ENCODE peak calls at places on chromosomes 12 and 14, in six cellular contexts. R, Q, X, Y, L and H are unnamed samples.
A peak's percentile ranks its signal among the peaks of the same experiment; 100 is the strongest.

GRCh38 chr14:68779761-68780323 is 13.0 kb downstream of the ZFP36L1 start:
- DNase-seq in R (no peak), Q (no peak), X (no peak), Y (peak; percentile 37), L (peak; percentile 73), H (peak; percentile 72)

GRCh38 chr12:123427036-123427769 is 9.3 kb downstream of the RILPL2 start:
- DNase-seq in R (no peak), Q (no peak), X (no peak), Y (no peak), L (no peak), H (no peak)

GRCh38 chr14:49769171-49769570 is 1.2 kb downstream of the KLHDC2 start:
- DNase-seq in R (no peak), Q (peak; percentile 5), X (no peak), Y (no peak), L (peak; percentile 64), H (peak; percentile 22)

GRCh38 chr12:131911251-131911650 is 16.8 kb downstream of the ULK1 start:
- DNase-seq in R (no peak), Q (no peak), X (no peak), Y (no peak), L (no peak), H (no peak)

GRCh38 chr12:113155060-113155459 is 5.5 kb downstream of the CFAP73 start:
- DNase-seq in R (no peak), Q (no peak), X (no peak), Y (peak; percentile 51), L (no peak), H (no peak)

GRCh38 chr12:2678416-2678815 is 116.4 kb upstream of the FKBP4 start:
- DNase-seq in R (no peak), Q (no peak), X (no peak), Y (no peak), L (no peak), H (no peak)

GRCh38 chr14:39374846-39375245 is 57.4 kb downstream of the FBXO33 start:
- DNase-seq in R (no peak), Q (no peak), X (no peak), Y (no peak), L (peak; percentile 22), H (no peak)

GRCh38 chr12:67702136-67702535 is 53.6 kb downstream of the DYRK2 start:
- DNase-seq in R (no peak), Q (no peak), X (no peak), Y (no peak), L (no peak), H (no peak)

GRCh38 chr14:23160924-23161522 is 22.4 kb downstream of the SLC7A8 start:
- DNase-seq in R (no peak), Q (peak; percentile 65), X (no peak), Y (peak; percentile 86), L (peak; percentile 94), H (peak; percentile 82)

GRCh38 chr12:27711312-27711682 is 665 bp downstream of the MRPS35 start:
- DNase-seq in R (no peak), Q (no peak), X (no peak), Y (no peak), L (peak; percentile 21), H (peak; percentile 21)

GRCh38 chr12:23084236-23084995 is 459.4 kb downstream of the ETNK1 start:
- DNase-seq in R (no peak), Q (no peak), X (no peak), Y (no peak), L (peak; percentile 76), H (peak; percentile 97)

GRCh38 chr12:100733817-100734593 is 60.6 kb upstream of the ANO4 start:
- DNase-seq in R (no peak), Q (peak; percentile 55), X (no peak), Y (no peak), L (peak; percentile 65), H (peak; percentile 51)

GRCh38 chr12:109496306-109496705 is 18.9 kb downstream of the UBE3B start:
- DNase-seq in R (no peak), Q (no peak), X (no peak), Y (no peak), L (no peak), H (no peak)

GRCh38 chr12:113057565-113058485 is 1.3 kb downstream of the DTX1 start:
- DNase-seq in R (no peak), Q (peak; percentile 23), X (no peak), Y (peak; percentile 82), L (no peak), H (no peak)

GRCh38 chr12:123873795-123874194 is 98.8 kb downstream of the CCDC92 start:
- DNase-seq in R (no peak), Q (no peak), X (no peak), Y (no peak), L (no peak), H (no peak)

GRCh38 chr14:64704145-64704742 is at the start of gene PLEKHG3:
- DNase-seq in R (no peak), Q (peak; percentile 85), X (peak; percentile 92), Y (peak; percentile 94), L (peak; percentile 67), H (peak; percentile 80)

GRCh38 chr12:102095677-102096263 is 24.1 kb downstream of the NUP37 start:
- DNase-seq in R (no peak), Q (peak; percentile 5), X (no peak), Y (no peak), L (peak; percentile 72), H (peak; percentile 23)

GRCh38 chr12:52139579-52140062 is 52.2 kb downstream of the KRT80 start:
- DNase-seq in R (no peak), Q (peak; percentile 68), X (peak; percentile 55), Y (peak; percentile 94), L (no peak), H (peak; percentile 75)

GRCh38 chr12:81712536-81712935 is 46.6 kb downstream of the PPFIA2 start:
- DNase-seq in R (no peak), Q (no peak), X (no peak), Y (no peak), L (no peak), H (no peak)

GRCh38 chr12:76927170-76927784 is 48.5 kb upstream of the CSRP2 start:
- DNase-seq in R (peak; percentile 26), Q (peak; percentile 75), X (peak; percentile 46), Y (peak; percentile 96), L (peak; percentile 69), H (peak; percentile 63)

GRCh38 chr12:77344651-77345050 is 279.3 kb upstream of the E2F7 start:
- DNase-seq in R (no peak), Q (no peak), X (no peak), Y (no peak), L (no peak), H (no peak)

DNA sequence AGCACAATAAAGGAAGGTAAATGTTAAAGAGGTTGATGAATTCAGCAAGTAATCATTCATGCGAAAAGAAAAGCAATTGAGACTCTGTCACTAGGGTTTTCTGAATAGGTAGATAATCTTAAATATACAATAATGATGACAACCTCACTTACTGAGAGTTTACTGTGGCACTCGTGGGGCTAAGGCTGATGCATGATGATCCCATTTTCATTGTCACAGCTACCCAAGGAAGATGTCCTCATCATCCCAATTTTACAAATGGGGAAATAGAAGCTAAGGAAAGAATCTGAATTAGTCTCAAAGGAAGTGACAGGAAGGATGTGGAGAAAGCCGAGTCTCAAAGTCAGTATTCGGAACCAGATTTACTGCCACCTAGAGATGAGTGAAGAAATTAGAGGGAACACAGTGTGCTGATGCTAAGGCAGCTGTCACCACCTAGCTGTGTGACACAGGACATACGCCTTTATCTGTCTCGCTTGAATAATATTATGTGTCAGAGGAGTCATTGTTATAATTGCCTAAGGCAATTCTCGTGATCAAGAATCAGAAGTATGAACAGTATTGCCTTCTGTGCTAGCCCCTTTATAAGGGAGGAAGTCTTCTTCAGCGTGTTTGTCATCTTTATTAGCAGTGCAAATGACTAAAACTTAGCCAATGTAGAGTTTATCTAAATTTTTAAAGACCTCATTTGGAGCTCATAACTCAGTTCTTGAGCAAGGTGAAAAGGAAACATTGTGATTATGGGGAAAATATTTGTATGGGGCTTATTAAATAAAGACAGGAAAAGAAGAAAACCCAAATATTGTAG is 63.2 kb downstream of the ERGIC2 start:
- DNase-seq in R (no peak), Q (peak; percentile 74), X (peak; percentile 9), Y (peak; percentile 78), L (peak; percentile 76), H (peak; percentile 57)
- TF ChIP-seq CTCF in R (no peak), Q (peak; percentile 93), X (peak; percentile 53), Y (peak; percentile 100), L (peak; percentile 75), H (peak; percentile 33)

GRCh38 chr12:94793191-94793595 is 142.8 kb upstream of the TMCC3 start:
- DNase-seq in R (no peak), Q (peak; percentile 17), X (peak; percentile 44), Y (peak; percentile 74), L (peak; percentile 84), H (no peak)

GRCh38 chr12:94795053-94795452 is 144.7 kb upstream of the TMCC3 start:
- DNase-seq in R (no peak), Q (no peak), X (no peak), Y (no peak), L (no peak), H (no peak)

GRCh38 chr12:94798107-94798506 is 147.8 kb upstream of the TMCC3 start:
- DNase-seq in R (no peak), Q (no peak), X (no peak), Y (no peak), L (no peak), H (no peak)

GRCh38 chr12:94792690-94793089 is 142.3 kb upstream of the TMCC3 start:
- DNase-seq in R (no peak), Q (no peak), X (no peak), Y (no peak), L (peak; percentile 82), H (no peak)

DNA sequence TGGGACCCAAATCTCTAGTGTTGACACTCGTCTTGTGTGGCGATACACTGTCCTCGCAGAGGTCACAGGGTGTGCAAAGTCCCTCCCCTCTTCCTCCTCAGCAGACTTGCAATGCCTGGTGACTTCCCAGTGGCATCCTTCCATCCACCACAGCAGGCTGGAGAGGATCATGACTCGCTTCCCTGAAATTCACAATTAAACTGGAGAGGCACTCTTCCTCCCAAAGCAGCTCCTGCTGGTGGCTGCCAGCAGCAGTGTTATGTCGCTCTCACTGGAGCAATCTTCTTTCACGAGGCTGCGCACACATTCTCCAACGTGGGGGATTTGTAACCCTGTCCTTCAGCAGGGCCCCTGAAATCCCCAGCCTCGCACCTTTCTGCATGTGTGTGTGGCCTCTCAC is 145.2 kb upstream of the TMCC3 start:
- DNase-seq in R (no peak), Q (peak; percentile 54), X (no peak), Y (peak; percentile 81), L (peak; percentile 60), H (peak; percentile 65)
- TF ChIP-seq CTCF in R (no peak), Q (no peak), X (no peak), Y (peak; percentile 22), L (peak; percentile 24), H (no peak)

GRCh38 chr12:117129391-117129790 is 30.2 kb upstream of the TESC start:
- DNase-seq in R (no peak), Q (no peak), X (no peak), Y (no peak), L (no peak), H (no peak)
- TF ChIP-seq CTCF in R (no peak), Q (no peak), X (no peak), Y (no peak), L (no peak), H (no peak)

GRCh38 chr12:12880537-12880936 is 10.8 kb upstream of the GPRC5A start:
- DNase-seq in R (no peak), Q (no peak), X (no peak), Y (no peak), L (no peak), H (no peak)

GRCh38 chr12:12877789-12878455 is 13.4 kb upstream of the GPRC5A start:
- DNase-seq in R (no peak), Q (no peak), X (no peak), Y (no peak), L (no peak), H (no peak)

GRCh38 chr12:12883369-12884001 is 7.9 kb upstream of the GPRC5A start:
- DNase-seq in R (no peak), Q (no peak), X (no peak), Y (no peak), L (peak; percentile 88), H (peak; percentile 85)

GRCh38 chr12:12882288-12882687 is 9.1 kb upstream of the GPRC5A start:
- DNase-seq in R (no peak), Q (no peak), X (no peak), Y (no peak), L (no peak), H (no peak)

GRCh38 chr12:12881495-12881894 is 9.9 kb upstream of the GPRC5A start:
- DNase-seq in R (no peak), Q (no peak), X (no peak), Y (peak; percentile 53), L (peak; percentile 49), H (peak; percentile 68)
- TF ChIP-seq CTCF in R (no peak), Q (no peak), X (no peak), Y (no peak), L (no peak), H (no peak)